ENCODE peak calls at places on chromosomes 16 and 17, in eight cellular contexts. Y, V, Z, U, J, G, A and M are unnamed samples.

GRCh38 chr16:77794586-77794985 is 6.2 kb downstream of the VAT1L start:
- DNase-seq in G (no peak), Z (peak), A (no peak), V (no peak), Y (no peak), J (peak), U (no peak), M (no peak)

GRCh38 chr17:62093188-62094155 is 28.4 kb upstream of the MED13 start:
- DNase-seq in J (peak), A (no peak), Y (no peak), Z (peak), V (no peak), G (no peak), U (no peak), M (no peak)

GRCh38 chr17:8740486-8740885 is 4.2 kb downstream of the CCDC42 start:
- DNase-seq in J (no peak), Y (no peak), A (no peak), V (no peak), Z (no peak), U (no peak), G (no peak), M (no peak)

GRCh38 chr16:65283238-65283651 is 161.4 kb upstream of the CDH11 start:
- DNase-seq in V (no peak), J (peak), U (no peak), Z (no peak), A (no peak), G (no peak), Y (no peak), M (no peak)

GRCh38 chr17:38654411-38655398 is 20.1 kb downstream of the EPOP start:
- DNase-seq in J (no peak), Y (no peak), U (no peak), G (no peak), A (no peak), Z (no peak), V (no peak), M (no peak)

GRCh38 chr16:85380905-85381737 is 232.0 kb upstream of the GSE1 start:
- DNase-seq in A (no peak), G (no peak), V (no peak), U (no peak), Z (no peak), J (no peak), Y (no peak), M (no peak)

GRCh38 chr16:65515193-65515592 is 393.3 kb upstream of the CDH11 start:
- DNase-seq in Z (no peak), V (no peak), U (no peak), G (no peak), J (peak), Y (no peak), A (no peak), M (no peak)

GRCh38 chr17:59428896-59429460 is 97.5 kb downstream of the YPEL2 start:
- DNase-seq in A (no peak), U (no peak), Y (no peak), J (no peak), Z (no peak), V (no peak), G (no peak), M (no peak)

GRCh38 chr17:73983623-73984410 is 219.7 kb upstream of the RPL38 start:
- DNase-seq in A (no peak), J (no peak), Z (no peak), U (no peak), G (no peak), Y (no peak), V (no peak), M (no peak)

GRCh38 chr17:19386974-19387920 is at the start of gene MFAP4:
- DNase-seq in G (peak), A (peak), Y (peak), Z (peak), J (peak), U (no peak), V (peak), M (no peak)

GRCh38 chr16:67302076-67302475 is 22.7 kb downstream of the PLEKHG4 start:
- DNase-seq in A (no peak), G (no peak), Y (no peak), V (no peak), U (no peak), Z (no peak), J (no peak), M (no peak)

GRCh38 chr16:1946495-1947368 is 3.7 kb upstream of the MSRB1 start:
- DNase-seq in G (no peak), Z (no peak), V (no peak), A (no peak), Y (no peak), J (no peak), U (no peak), M (no peak)

GRCh38 chr17:41565338-41565737 is 6.5 kb downstream of the KRT9 start:
- DNase-seq in V (no peak), Z (no peak), G (no peak), U (no peak), Y (no peak), A (no peak), J (no peak), M (no peak)

GRCh38 chr16:25064967-25065366 is 46.6 kb upstream of the LCMT1 start:
- DNase-seq in V (no peak), Z (no peak), Y (no peak), G (no peak), J (peak), U (no peak), A (no peak), M (no peak)

GRCh38 chr17:75241502-75241901 is 19.9 kb downstream of the GGA3 start:
- DNase-seq in A (no peak), V (no peak), U (no peak), Y (no peak), Z (no peak), G (no peak), J (no peak), M (no peak)

GRCh38 chr16:84308120-84308519 is 13.4 kb downstream of the WFDC1 start:
- DNase-seq in G (peak), Z (peak), U (peak), V (peak), A (peak), Y (no peak), J (no peak), M (no peak)

DNA sequence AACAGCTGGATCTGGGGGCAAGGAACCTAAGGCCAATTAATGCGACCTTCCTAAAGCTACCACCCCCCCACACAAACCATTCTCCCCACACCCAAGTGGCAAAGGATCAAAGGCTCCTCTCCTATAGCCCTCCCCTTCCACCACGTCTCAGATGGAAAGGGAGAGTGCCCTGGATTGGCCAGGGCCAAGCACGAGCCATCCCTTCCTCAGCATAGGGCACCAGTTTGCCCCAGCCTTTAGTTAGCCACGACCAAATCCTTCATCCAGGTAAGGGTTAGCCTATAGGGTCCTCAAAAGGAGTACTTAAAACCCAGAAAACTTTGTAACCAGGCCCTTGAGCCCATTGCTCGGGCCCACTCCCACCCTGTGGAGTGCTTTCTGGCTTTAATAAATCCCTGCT is 62.4 kb downstream of the TNFRSF13B start:
- DNase-seq in U (no peak), G (no peak), A (no peak), Y (no peak), J (no peak), V (no peak), Z (no peak), M (no peak)
- H3K4me3 ChIP-seq in U (no peak), G (no peak), A (no peak), Y (no peak), J (no peak), V (no peak), Z (no peak), M (no peak)

GRCh38 chr17:63443053-63443452 is 3.1 kb downstream of the CYB561 start:
- DNase-seq in Y (no peak), G (no peak), J (no peak), U (no peak), A (no peak), V (no peak), Z (no peak), M (no peak)

GRCh38 chr17:63440770-63441335 is 5.3 kb downstream of the CYB561 start:
- DNase-seq in V (no peak), A (no peak), Z (no peak), U (no peak), Y (no peak), G (no peak), J (no peak), M (no peak)

GRCh38 chr17:63442074-63442473 is 4.0 kb downstream of the CYB561 start:
- DNase-seq in V (no peak), J (no peak), G (no peak), U (no peak), Y (no peak), A (no peak), Z (no peak), M (no peak)

GRCh38 chr17:63442549-63443035 is 3.5 kb downstream of the CYB561 start:
- DNase-seq in Z (no peak), V (no peak), G (no peak), U (no peak), Y (no peak), A (no peak), J (no peak), M (no peak)

DNA sequence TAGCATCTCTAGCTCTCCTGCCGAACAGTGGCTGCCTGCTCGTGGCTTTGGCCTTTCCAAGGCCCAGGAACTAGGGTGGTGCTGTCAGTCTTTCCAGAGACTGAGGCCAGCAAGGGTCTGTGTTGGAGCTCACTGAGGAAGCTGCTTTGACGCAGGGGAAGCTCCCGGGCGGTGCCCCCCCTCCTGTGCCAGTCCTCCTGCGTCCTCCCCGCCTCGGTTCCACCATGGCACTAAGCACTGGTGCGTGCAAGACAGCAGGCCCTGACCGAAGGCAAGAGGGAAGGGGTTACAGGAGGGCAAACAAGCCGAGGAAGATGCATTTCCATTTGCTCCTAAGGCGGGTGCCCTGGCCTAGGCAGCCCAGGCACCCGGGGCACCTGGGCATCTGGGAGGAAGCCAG is 4.5 kb downstream of the CYB561 start:
- DNase-seq in Z (no peak), U (no peak), J (no peak), G (no peak), Y (no peak), A (no peak), V (no peak), M (no peak)
- H3K27ac ChIP-seq in Z (no peak), U (no peak), J (no peak), G (no peak), Y (no peak), A (no peak), V (no peak), M (no peak)

GRCh38 chr17:30519707-30520106 is 42.5 kb downstream of the GOSR1 start:
- DNase-seq in J (peak), Z (peak), Y (no peak), A (no peak), V (no peak), U (no peak), G (no peak), M (no peak)
- H3K4me3 ChIP-seq in J (peak), Z (peak), Y (no peak), A (no peak), V (no peak), U (no peak), G (no peak), M (no peak)

GRCh38 chr17:56593073-56593740 is at the start of gene NOG:
- DNase-seq in A (peak), Z (no peak), U (peak), V (peak), J (peak), G (peak), Y (no peak), M (peak)
- H3K27ac ChIP-seq in A (no peak), Z (no peak), U (peak), V (peak), J (peak), G (no peak), Y (peak), M (peak)

DNA sequence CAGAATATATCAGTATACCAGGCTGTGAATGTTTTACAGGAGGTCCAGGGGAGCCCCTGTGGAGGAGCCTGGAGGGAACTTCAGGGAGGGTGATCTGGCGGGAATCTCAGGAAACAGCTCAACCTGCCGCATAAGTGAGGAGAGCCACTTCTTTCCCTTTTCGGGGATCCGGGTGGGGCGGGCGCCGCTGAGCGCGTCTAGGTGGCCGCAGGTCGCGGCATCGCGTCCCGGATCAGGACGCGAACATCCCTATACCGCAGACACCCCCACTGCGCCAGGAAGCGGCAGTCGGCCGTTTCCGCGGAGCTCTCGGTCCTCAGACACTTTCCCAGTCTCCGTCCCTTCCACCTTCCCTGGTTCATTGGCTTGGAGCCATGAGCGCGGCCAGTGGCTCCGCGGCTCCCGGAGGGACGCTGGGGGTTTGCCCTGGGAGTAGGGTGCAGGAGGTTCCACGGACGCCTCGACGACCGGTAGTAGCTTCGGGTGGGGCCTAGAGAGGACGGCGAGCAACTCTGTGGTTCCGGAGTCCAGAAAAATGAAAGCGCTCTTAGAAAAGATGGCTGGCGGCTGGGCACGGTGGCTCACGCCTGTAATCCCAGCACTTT is 3.1 kb upstream of the ZNF764 start:
- DNase-seq in Y (no peak), U (no peak), A (peak), J (no peak), V (peak), Z (no peak), G (peak), M (no peak)
- H3K4me3 ChIP-seq in Y (peak), U (peak), A (peak), J (peak), V (peak), Z (no peak), G (peak), M (peak)

DNA sequence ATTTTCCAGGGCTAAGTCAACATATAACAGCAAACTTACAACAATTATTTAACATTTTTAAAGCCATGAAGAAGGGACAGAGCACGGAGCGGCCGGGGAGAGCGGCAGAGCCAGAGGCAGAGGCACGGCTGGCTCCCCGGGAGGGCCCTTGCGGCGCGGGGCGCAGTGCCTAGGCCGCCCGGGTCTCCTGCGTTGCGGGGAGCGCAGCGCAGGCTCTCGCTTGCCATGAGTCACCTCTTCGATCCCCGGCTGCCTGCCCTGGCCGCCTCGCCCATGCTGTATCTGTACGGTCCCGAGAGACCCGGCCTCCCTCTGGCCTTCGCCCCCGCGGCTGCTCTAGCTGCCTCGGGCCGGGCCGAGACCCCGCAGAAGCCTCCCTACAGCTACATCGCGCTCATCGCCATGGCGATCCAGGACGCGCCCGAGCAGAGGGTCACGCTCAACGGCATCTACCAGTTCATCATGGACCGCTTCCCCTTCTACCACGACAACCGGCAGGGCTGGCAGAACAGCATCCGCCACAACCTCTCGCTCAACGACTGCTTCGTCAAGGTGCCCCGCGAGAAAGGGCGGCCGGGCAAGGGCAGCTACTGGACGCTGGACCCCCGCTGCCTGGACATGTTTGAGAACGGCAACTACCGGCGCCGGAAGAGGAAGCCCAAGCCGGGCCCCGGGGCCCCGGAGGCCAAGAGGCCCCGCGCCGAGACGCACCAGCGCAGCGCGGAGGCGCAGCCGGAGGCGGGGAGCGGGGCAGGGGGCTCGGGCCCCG is at the start of gene FOXL1:
- DNase-seq in Y (no peak), G (no peak), U (no peak), A (no peak), V (no peak), Z (peak), J (peak), M (no peak)
- H3K27ac ChIP-seq in Y (no peak), G (peak), U (no peak), A (no peak), V (peak), Z (peak), J (peak), M (no peak)

DNA sequence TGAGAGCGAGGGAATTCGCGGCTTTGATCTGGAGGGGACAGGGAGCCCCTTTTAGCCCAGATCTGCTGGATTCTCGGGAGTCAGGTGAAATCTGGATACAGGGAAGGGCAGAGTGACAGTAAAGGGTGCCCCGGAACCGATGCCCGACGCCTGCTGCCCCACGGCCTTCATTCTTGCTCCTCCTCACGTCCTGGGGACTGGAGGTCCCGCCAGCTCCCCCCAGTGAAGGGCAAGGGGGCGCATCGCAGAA is 596 bp downstream of the OR1F1 start:
- DNase-seq in J (no peak), Y (no peak), G (no peak), Z (no peak), A (no peak), U (no peak), V (no peak), M (no peak)
- H3K4me3 ChIP-seq in J (peak), Y (no peak), G (peak), Z (peak), A (no peak), U (peak), V (peak), M (no peak)

GRCh38 chr17:78944956-78945355 is 19.8 kb upstream of the TIMP2 start:
- DNase-seq in J (no peak), G (no peak), Y (no peak), Z (no peak), U (no peak), A (no peak), V (no peak), M (no peak)
- H3K27ac ChIP-seq in J (no peak), G (no peak), Y (no peak), Z (no peak), U (no peak), A (no peak), V (no peak), M (no peak)